ENCODE peak calls at places on chromosome 12, in six cellular contexts. One of them, this sample, is unnamed.

GRCh38 chr12:81094718-81095360 is 17.0 kb downstream of the ACSS3 start:
- DNase-seq in ovary: no peak
- DNase-seq in heart left ventricle: no peak
- DNase-seq in gastrocnemius medialis: no peak
- DNase-seq in right lobe of liver: no peak
- DNase-seq in adrenal gland: no peak
- DNase-seq in this sample: no peak

GRCh38 chr12:127664901-127665300 is 602.1 kb upstream of the TMEM132C start:
- DNase-seq in heart left ventricle: no peak
- DNase-seq in gastrocnemius medialis: no peak
- DNase-seq in ovary: no peak
- DNase-seq in right lobe of liver: no peak
- DNase-seq in adrenal gland: no peak
- DNase-seq in this sample: no peak

GRCh38 chr12:26017484-26018211 is 59.2 kb downstream of the RASSF8 start:
- DNase-seq in heart left ventricle: peak
- DNase-seq in adrenal gland: no peak
- DNase-seq in ovary: no peak
- DNase-seq in right lobe of liver: no peak
- DNase-seq in gastrocnemius medialis: no peak
- DNase-seq in this sample: peak

GRCh38 chr12:59425798-59426197 is 170.0 kb upstream of the SLC16A7 start:
- DNase-seq in ovary: no peak
- DNase-seq in gastrocnemius medialis: no peak
- DNase-seq in right lobe of liver: no peak
- DNase-seq in heart left ventricle: no peak
- DNase-seq in adrenal gland: no peak
- DNase-seq in this sample: no peak

GRCh38 chr12:3171195-3171591 is 94.0 kb downstream of the TSPAN9 start:
- DNase-seq in right lobe of liver: no peak
- DNase-seq in ovary: no peak
- DNase-seq in gastrocnemius medialis: no peak
- DNase-seq in adrenal gland: no peak
- DNase-seq in heart left ventricle: no peak
- DNase-seq in this sample: no peak

GRCh38 chr12:91413591-91413990 is 231.0 kb upstream of the DCN start:
- DNase-seq in adrenal gland: no peak
- DNase-seq in gastrocnemius medialis: no peak
- DNase-seq in heart left ventricle: no peak
- DNase-seq in ovary: no peak
- DNase-seq in right lobe of liver: no peak
- DNase-seq in this sample: no peak

GRCh38 chr12:117318591-117318990 is 42.8 kb downstream of the NOS1 start:
- DNase-seq in ovary: no peak
- DNase-seq in adrenal gland: no peak
- DNase-seq in heart left ventricle: no peak
- DNase-seq in gastrocnemius medialis: no peak
- DNase-seq in right lobe of liver: no peak
- DNase-seq in this sample: no peak

GRCh38 chr12:22285871-22286270 is 48.6 kb downstream of the ST8SIA1 start:
- DNase-seq in gastrocnemius medialis: no peak
- DNase-seq in right lobe of liver: no peak
- DNase-seq in ovary: no peak
- DNase-seq in adrenal gland: no peak
- DNase-seq in heart left ventricle: no peak
- DNase-seq in this sample: no peak

GRCh38 chr12:114131824-114132223 is 165.7 kb upstream of the RBM19 start:
- DNase-seq in right lobe of liver: no peak
- DNase-seq in adrenal gland: no peak
- DNase-seq in gastrocnemius medialis: no peak
- DNase-seq in heart left ventricle: no peak
- DNase-seq in ovary: no peak
- DNase-seq in this sample: no peak

GRCh38 chr12:29164477-29165163 is 15.5 kb downstream of the FAR2 start:
- DNase-seq in heart left ventricle: no peak
- DNase-seq in adrenal gland: no peak
- DNase-seq in gastrocnemius medialis: no peak
- DNase-seq in ovary: no peak
- DNase-seq in right lobe of liver: no peak
- DNase-seq in this sample: peak

GRCh38 chr12:86233126-86233525 is 23.1 kb downstream of the MGAT4C start:
- DNase-seq in gastrocnemius medialis: no peak
- DNase-seq in right lobe of liver: no peak
- DNase-seq in ovary: no peak
- DNase-seq in heart left ventricle: no peak
- DNase-seq in adrenal gland: no peak
- DNase-seq in this sample: peak

GRCh38 chr12:93514853-93515252 is 47.5 kb downstream of the MRPL42 start:
- DNase-seq in gastrocnemius medialis: no peak
- DNase-seq in right lobe of liver: no peak
- DNase-seq in adrenal gland: no peak
- DNase-seq in heart left ventricle: no peak
- DNase-seq in ovary: no peak
- DNase-seq in this sample: no peak

GRCh38 chr12:17528394-17528793 is 561.6 kb downstream of the RERGL start:
- DNase-seq in gastrocnemius medialis: no peak
- DNase-seq in adrenal gland: no peak
- DNase-seq in ovary: no peak
- DNase-seq in heart left ventricle: no peak
- DNase-seq in right lobe of liver: no peak
- DNase-seq in this sample: no peak

DNA sequence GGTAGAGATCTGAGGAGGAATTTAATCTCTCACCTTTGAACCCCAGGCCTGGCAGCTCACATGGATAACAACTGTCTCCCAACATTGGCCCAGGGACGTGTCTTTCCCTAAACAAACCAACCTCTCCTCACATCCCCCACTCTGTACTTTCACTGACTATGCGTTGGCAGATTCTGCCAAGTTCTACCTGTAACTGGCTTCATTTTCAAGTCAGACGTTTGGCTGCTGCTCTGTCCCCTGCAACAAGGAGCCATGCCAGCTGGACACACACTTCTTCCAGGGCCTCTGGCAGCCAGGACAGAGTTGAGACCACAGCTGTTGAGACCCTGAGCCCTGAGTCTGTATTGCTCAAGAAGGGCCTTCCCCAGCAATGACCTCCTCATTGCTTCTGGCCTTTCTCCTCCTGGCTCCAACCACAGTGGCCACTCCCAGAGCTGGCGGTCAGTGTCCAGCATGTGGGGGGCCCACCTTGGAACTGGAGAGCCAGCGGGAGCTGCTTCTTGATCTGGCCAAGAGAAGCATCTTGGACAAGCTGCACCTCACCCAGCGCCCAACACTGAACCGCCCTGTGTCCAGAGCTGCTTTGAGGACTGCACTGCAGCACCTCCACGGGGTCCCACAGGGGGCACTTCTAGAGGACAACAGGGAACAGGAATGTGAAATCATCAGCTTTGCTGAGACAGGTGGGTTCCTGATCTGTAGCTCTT is at the start of gene INHBC:
- DNase-seq in right lobe of liver: peak
- DNase-seq in ovary: no peak
- DNase-seq in heart left ventricle: no peak
- DNase-seq in adrenal gland: no peak
- DNase-seq in gastrocnemius medialis: no peak
- DNase-seq in this sample: no peak
- H3K4me3 ChIP-seq in right lobe of liver: peak
- H3K4me3 ChIP-seq in ovary: no peak
- H3K4me3 ChIP-seq in heart left ventricle: no peak
- H3K4me3 ChIP-seq in adrenal gland: no peak
- H3K4me3 ChIP-seq in gastrocnemius medialis: no peak
- H3K4me3 ChIP-seq in this sample: no peak

GRCh38 chr12:95717336-95717928 is 73.1 kb downstream of the NTN4 start:
- DNase-seq in gastrocnemius medialis: no peak
- DNase-seq in heart left ventricle: no peak
- DNase-seq in right lobe of liver: no peak
- DNase-seq in ovary: no peak
- DNase-seq in adrenal gland: no peak
- DNase-seq in this sample: no peak
- TF ChIP-seq POLR2A in gastrocnemius medialis: no peak
- TF ChIP-seq POLR2A in heart left ventricle: no peak
- TF ChIP-seq POLR2A in right lobe of liver: no peak
- TF ChIP-seq POLR2A in ovary: no peak
- TF ChIP-seq POLR2A in adrenal gland: no peak
- TF ChIP-seq POLR2A in this sample: no peak

GRCh38 chr12:15131462-15131861 is 89.8 kb downstream of the RERG start:
- DNase-seq in heart left ventricle: no peak
- DNase-seq in ovary: no peak
- DNase-seq in gastrocnemius medialis: no peak
- DNase-seq in right lobe of liver: no peak
- DNase-seq in adrenal gland: peak
- DNase-seq in this sample: no peak

DNA sequence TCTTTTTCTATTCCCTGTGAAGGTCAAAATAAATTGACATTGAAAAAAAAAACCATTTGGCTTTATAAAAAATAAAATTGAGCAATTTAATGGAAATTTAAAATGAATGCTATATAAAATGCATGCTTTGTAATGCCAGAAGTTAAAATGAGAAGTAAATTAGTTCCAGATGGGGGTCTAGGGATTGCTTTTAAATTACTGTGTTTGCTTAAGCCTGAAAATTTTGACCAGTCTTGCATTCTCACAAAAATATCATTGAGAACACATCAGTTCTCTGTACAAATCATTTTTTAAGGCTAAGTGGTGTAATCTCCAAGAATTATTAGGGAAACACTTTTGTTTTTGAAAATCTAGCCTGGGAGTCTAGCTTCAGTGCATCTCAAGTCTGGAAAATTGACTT is 90.7 kb downstream of the RERG start:
- DNase-seq in right lobe of liver: no peak
- DNase-seq in gastrocnemius medialis: no peak
- DNase-seq in ovary: no peak
- DNase-seq in adrenal gland: no peak
- DNase-seq in heart left ventricle: no peak
- DNase-seq in this sample: no peak
- H3K4me3 ChIP-seq in right lobe of liver: no peak
- H3K4me3 ChIP-seq in gastrocnemius medialis: no peak
- H3K4me3 ChIP-seq in ovary: no peak
- H3K4me3 ChIP-seq in adrenal gland: no peak
- H3K4me3 ChIP-seq in heart left ventricle: no peak
- H3K4me3 ChIP-seq in this sample: no peak

GRCh38 chr12:53995311-53996187 is 4.4 kb upstream of the HOXC9 start:
- DNase-seq in heart left ventricle: peak
- DNase-seq in right lobe of liver: no peak
- DNase-seq in gastrocnemius medialis: peak
- DNase-seq in ovary: no peak
- DNase-seq in adrenal gland: no peak
- DNase-seq in this sample: no peak
- TF ChIP-seq POLR2A in heart left ventricle: no peak
- TF ChIP-seq POLR2A in right lobe of liver: no peak
- TF ChIP-seq POLR2A in gastrocnemius medialis: peak
- TF ChIP-seq POLR2A in ovary: no peak
- TF ChIP-seq POLR2A in adrenal gland: no peak
- TF ChIP-seq POLR2A in this sample: no peak

GRCh38 chr12:131542351-131542750 is 168.5 kb upstream of the SFSWAP start:
- DNase-seq in heart left ventricle: no peak
- DNase-seq in ovary: no peak
- DNase-seq in adrenal gland: no peak
- DNase-seq in gastrocnemius medialis: no peak
- DNase-seq in right lobe of liver: no peak
- DNase-seq in this sample: no peak

GRCh38 chr12:131539381-131539780 is 171.5 kb upstream of the SFSWAP start:
- DNase-seq in heart left ventricle: no peak
- DNase-seq in adrenal gland: no peak
- DNase-seq in right lobe of liver: no peak
- DNase-seq in ovary: no peak
- DNase-seq in gastrocnemius medialis: no peak
- DNase-seq in this sample: no peak

GRCh38 chr12:131543040-131543439 is 167.8 kb upstream of the SFSWAP start:
- DNase-seq in ovary: no peak
- DNase-seq in adrenal gland: no peak
- DNase-seq in gastrocnemius medialis: no peak
- DNase-seq in right lobe of liver: no peak
- DNase-seq in heart left ventricle: no peak
- DNase-seq in this sample: no peak

GRCh38 chr12:131537267-131537920 is 173.5 kb upstream of the SFSWAP start:
- DNase-seq in adrenal gland: peak
- DNase-seq in right lobe of liver: no peak
- DNase-seq in ovary: no peak
- DNase-seq in gastrocnemius medialis: no peak
- DNase-seq in heart left ventricle: no peak
- DNase-seq in this sample: no peak

GRCh38 chr12:131540138-131540623 is 170.7 kb upstream of the SFSWAP start:
- DNase-seq in ovary: no peak
- DNase-seq in gastrocnemius medialis: no peak
- DNase-seq in right lobe of liver: no peak
- DNase-seq in adrenal gland: no peak
- DNase-seq in heart left ventricle: no peak
- DNase-seq in this sample: no peak
- H3K4me3 ChIP-seq in ovary: no peak
- H3K4me3 ChIP-seq in gastrocnemius medialis: no peak
- H3K4me3 ChIP-seq in right lobe of liver: no peak
- H3K4me3 ChIP-seq in adrenal gland: no peak
- H3K4me3 ChIP-seq in heart left ventricle: no peak
- H3K4me3 ChIP-seq in this sample: no peak

GRCh38 chr12:48795550-48796455 is 6.9 kb upstream of the ADCY6 start:
- DNase-seq in gastrocnemius medialis: peak
- DNase-seq in ovary: peak
- DNase-seq in adrenal gland: peak
- DNase-seq in heart left ventricle: peak
- DNase-seq in right lobe of liver: no peak
- DNase-seq in this sample: peak
- TF ChIP-seq POLR2A in gastrocnemius medialis: no peak
- TF ChIP-seq POLR2A in ovary: no peak
- TF ChIP-seq POLR2A in adrenal gland: no peak
- TF ChIP-seq POLR2A in heart left ventricle: no peak
- TF ChIP-seq POLR2A in right lobe of liver: no peak
- TF ChIP-seq POLR2A in this sample: no peak

DNA sequence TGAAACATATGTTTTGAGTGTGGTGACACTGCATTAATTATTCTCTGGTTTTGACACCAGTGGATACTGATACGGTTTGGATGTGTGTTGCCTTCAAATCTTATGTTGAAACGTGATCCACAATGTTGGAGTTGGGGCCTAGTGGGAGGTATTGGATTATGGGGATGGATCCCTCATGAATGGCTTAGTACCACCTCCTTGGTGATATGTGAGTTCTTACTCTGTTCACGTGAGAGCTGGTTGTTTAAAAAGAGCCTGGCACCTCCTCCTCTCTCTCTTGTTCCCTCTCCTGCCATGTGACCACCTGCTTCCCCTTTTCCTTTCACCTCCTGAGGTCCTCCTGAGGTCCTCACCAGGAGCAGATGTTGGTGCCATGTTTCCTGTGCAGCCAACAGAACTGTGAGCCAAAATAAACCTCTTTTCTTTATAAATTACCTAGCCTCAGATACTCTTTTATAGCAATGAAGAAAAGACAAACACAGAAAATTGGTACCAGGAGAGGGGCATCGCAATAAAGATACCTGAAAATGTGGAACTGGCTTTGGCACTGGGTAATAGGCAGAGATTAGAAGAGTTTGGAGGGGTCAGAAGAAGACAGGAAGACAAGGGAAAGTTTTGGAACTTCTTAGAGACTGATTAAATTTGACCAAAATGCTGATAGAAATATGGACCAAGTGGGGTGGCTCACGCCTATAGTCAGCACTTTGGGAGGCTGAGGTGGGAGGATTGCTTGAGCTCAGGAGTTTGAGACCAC is 23.1 kb downstream of the RASSF3 start:
- DNase-seq in heart left ventricle: no peak
- DNase-seq in right lobe of liver: no peak
- DNase-seq in adrenal gland: no peak
- DNase-seq in gastrocnemius medialis: no peak
- DNase-seq in ovary: no peak
- DNase-seq in this sample: peak
- H3K4me3 ChIP-seq in heart left ventricle: no peak
- H3K4me3 ChIP-seq in right lobe of liver: no peak
- H3K4me3 ChIP-seq in adrenal gland: no peak
- H3K4me3 ChIP-seq in gastrocnemius medialis: no peak
- H3K4me3 ChIP-seq in ovary: no peak
- H3K4me3 ChIP-seq in this sample: no peak

This sample was measured in endothelial cell of umbilical vein.